ENCODE peak calls at places on chromosomes 1 and 21, in six cellular contexts. W is PC-3, T is dorsolateral prefrontal cortex, M is upper lobe of right lung, Q is GM23338, F is RWPE1. Y is an unnamed sample.

GRCh38 chr1:167121375-167122120 is 27.7 kb downstream of the STYXL2 start:
- DNase-seq in W (peak), T (peak), M (peak), Q (peak), F (peak), Y (no peak)

GRCh38 chr1:22098752-22099151 is 44.1 kb downstream of the WNT4 start:
- DNase-seq in W (no peak), T (no peak), M (no peak), Q (no peak), F (no peak), Y (no peak)

GRCh38 chr1:72366473-72366872 is 84.1 kb upstream of the NEGR1 start:
- DNase-seq in W (peak), T (no peak), M (no peak), Q (no peak), F (peak), Y (no peak)

GRCh38 chr1:200415227-200415626 is 5.4 kb upstream of the ZNF281 start:
- DNase-seq in W (no peak), T (no peak), M (no peak), Q (no peak), F (no peak), Y (no peak)

GRCh38 chr1:65425697-65426096 is 5.2 kb downstream of the LEPR start:
- DNase-seq in W (peak), T (no peak), M (no peak), Q (peak), F (peak), Y (no peak)

GRCh38 chr1:89112871-89113613 is 12.9 kb downstream of the GBP2 start:
- DNase-seq in W (no peak), T (no peak), M (no peak), Q (no peak), F (no peak), Y (no peak)

GRCh38 chr1:213988639-213989070 is 882 bp downstream of the PROX1 start:
- DNase-seq in W (no peak), T (no peak), M (no peak), Q (peak), F (peak), Y (no peak)

GRCh38 chr1:58925247-58925646 is 141.4 kb upstream of the JUN start:
- DNase-seq in W (no peak), T (no peak), M (no peak), Q (no peak), F (no peak), Y (no peak)

GRCh38 chr1:41493117-41493536 is 8.6 kb upstream of the EDN2 start:
- DNase-seq in W (peak), T (no peak), M (no peak), Q (no peak), F (peak), Y (peak)

GRCh38 chr1:13996334-13996733 is 296.3 kb downstream of the PRDM2 start:
- DNase-seq in W (peak), T (no peak), M (no peak), Q (peak), F (no peak), Y (no peak)

GRCh38 chr1:209614906-209615305 is 31.4 kb downstream of the CAMK1G start:
- DNase-seq in W (no peak), T (no peak), M (no peak), Q (no peak), F (no peak), Y (no peak)

GRCh38 chr1:151342021-151342420 is 5.0 kb downstream of the RFX5 start:
- DNase-seq in W (peak), T (no peak), M (no peak), Q (no peak), F (no peak), Y (no peak)

GRCh38 chr21:15301014-15301413 is 236.2 kb upstream of the NRIP1 start:
- DNase-seq in W (no peak), T (no peak), M (no peak), Q (peak), F (no peak), Y (no peak)

GRCh38 chr1:59142663-59143487 is 154.0 kb upstream of the FGGY start:
- DNase-seq in W (peak), T (no peak), M (no peak), Q (peak), F (peak), Y (peak)

GRCh38 chr1:13778431-13778830 is 78.4 kb downstream of the PRDM2 start:
- DNase-seq in W (no peak), T (no peak), M (no peak), Q (no peak), F (no peak), Y (no peak)

GRCh38 chr1:19199393-19200280 is 10.4 kb downstream of the UBR4 start:
- DNase-seq in W (no peak), T (no peak), M (no peak), Q (no peak), F (no peak), Y (no peak)

GRCh38 chr1:53112271-53112774 is 30.1 kb downstream of the SLC1A7 start:
- DNase-seq in W (peak), T (no peak), M (no peak), Q (no peak), F (peak), Y (no peak)

GRCh38 chr1:56799605-56800398 is 19.4 kb downstream of the FYB2 start:
- DNase-seq in W (peak), T (no peak), M (no peak), Q (no peak), F (no peak), Y (no peak)

GRCh38 chr1:84892657-84893618 is at the start of gene LPAR3:
- DNase-seq in W (peak), T (no peak), M (no peak), Q (peak), F (peak), Y (peak)

GRCh38 chr1:159960721-159961381 is 6.8 kb upstream of the SLAMF9 start:
- DNase-seq in W (peak), T (no peak), M (no peak), Q (no peak), F (peak), Y (no peak)

GRCh38 chr1:89085781-89086180 is 20.8 kb upstream of the GBP1 start:
- DNase-seq in W (no peak), T (no peak), M (no peak), Q (no peak), F (no peak), Y (peak)

GRCh38 chr1:28172690-28173150 is 3.8 kb downstream of the PTAFR start:
- DNase-seq in W (no peak), T (no peak), M (no peak), Q (no peak), F (no peak), Y (no peak)

GRCh38 chr1:10338047-10338446 is 60.8 kb upstream of the PGD start:
- DNase-seq in W (peak), T (peak), M (no peak), Q (peak), F (peak), Y (peak)

GRCh38 chr1:20111452-20111851 is 7.9 kb downstream of the PLA2G2D start:
- DNase-seq in W (no peak), T (no peak), M (no peak), Q (no peak), F (no peak), Y (no peak)

GRCh38 chr1:243508303-243508713 is 252.5 kb downstream of the SDCCAG8 start:
- DNase-seq in W (no peak), T (no peak), M (no peak), Q (no peak), F (no peak), Y (no peak)

DNA sequence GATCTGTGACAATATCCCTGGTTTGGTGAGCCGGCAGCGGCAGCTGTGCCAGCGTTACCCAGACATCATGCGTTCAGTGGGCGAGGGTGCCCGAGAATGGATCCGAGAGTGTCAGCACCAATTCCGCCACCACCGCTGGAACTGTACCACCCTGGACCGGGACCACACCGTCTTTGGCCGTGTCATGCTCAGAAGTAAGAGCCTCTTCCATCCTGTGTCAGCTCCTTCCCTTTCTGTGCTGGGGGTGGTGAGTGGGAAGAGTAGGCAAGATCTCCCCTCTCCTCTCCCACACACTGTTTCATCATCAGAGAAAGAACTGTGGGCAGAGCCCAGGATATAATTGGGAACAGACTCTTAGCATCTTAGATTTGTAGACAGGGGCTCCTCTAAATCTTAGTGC is 6.1 kb downstream of the WNT2B start:
- DNase-seq in W (no peak), T (no peak), M (no peak), Q (no peak), F (no peak), Y (no peak)
- H3K27ac ChIP-seq in W (no peak), T (no peak), M (no peak), Q (no peak), F (no peak), Y (no peak)

GRCh38 chr1:15734901-15735300 is 1.2 kb upstream of the SLC25A34 start:
- DNase-seq in W (no peak), T (no peak), M (no peak), Q (no peak), F (no peak), Y (no peak)

GRCh38 chr1:15736666-15737229 is 690 bp downstream of the SLC25A34 start:
- DNase-seq in W (no peak), T (no peak), M (no peak), Q (no peak), F (no peak), Y (no peak)

GRCh38 chr1:15735304-15736034 is 589 bp upstream of the SLC25A34 start:
- DNase-seq in W (no peak), T (no peak), M (no peak), Q (no peak), F (no peak), Y (no peak)

GRCh38 chr1:15737324-15738319 is 1.6 kb downstream of the SLC25A34 start:
- DNase-seq in W (no peak), T (no peak), M (no peak), Q (no peak), F (no peak), Y (peak)

DNA sequence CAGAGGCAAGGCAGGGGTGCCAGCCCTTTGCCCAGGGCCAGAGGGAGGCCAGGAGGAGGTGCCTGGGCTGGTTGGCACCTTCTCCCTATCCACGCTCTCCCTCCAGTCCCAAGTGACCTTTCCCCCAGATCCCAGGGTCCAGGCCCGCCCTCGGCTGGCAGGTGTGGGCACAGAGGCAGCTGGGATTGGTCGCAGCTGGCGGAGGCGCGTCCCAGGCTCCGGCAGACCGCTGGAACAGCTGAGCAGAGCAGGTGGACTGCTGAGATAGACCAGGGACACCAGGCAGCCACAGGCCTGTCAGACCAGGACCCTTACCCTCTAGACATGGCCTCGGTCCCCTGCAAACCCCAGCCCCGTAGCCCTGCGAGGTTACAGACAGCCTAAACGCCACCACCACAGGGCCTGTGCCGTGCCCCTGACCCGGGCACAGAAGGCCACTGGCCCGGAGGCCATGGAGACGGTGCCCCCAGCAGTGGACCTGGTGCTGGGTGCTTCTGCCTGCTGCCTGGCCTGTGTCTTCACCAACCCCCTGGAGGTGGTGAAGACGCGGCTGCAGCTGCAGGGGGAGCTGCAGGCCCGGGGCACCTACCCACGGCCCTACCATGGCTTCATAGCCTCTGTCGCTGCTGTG is at the start of gene SLC25A34:
- DNase-seq in W (no peak), T (no peak), M (peak), Q (peak), F (no peak), Y (peak)
- H3K27ac ChIP-seq in W (no peak), T (no peak), M (peak), Q (no peak), F (peak), Y (peak)

DNA sequence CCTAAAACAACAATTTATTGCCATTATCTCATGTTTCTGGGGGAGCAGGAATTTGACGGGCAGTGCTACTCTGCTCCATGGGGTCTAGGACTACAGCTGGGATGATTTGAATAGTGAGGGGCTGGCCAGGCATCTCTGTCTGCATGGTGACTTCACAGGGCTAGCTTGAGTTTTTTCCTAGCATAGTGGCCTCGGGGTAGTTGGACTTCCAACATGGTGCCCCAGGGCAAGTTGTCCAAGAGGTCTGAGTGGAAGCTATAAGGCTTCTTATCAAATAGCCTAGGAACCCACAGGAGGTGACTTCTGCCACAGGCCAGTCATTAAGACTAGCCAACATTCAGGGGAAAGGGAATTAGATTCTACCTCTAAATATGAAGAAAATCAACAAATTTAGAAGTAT is 92.0 kb upstream of the WLS start:
- DNase-seq in W (no peak), T (no peak), M (no peak), Q (no peak), F (no peak), Y (no peak)
- H3K27ac ChIP-seq in W (no peak), T (no peak), M (no peak), Q (no peak), F (no peak), Y (no peak)

DNA sequence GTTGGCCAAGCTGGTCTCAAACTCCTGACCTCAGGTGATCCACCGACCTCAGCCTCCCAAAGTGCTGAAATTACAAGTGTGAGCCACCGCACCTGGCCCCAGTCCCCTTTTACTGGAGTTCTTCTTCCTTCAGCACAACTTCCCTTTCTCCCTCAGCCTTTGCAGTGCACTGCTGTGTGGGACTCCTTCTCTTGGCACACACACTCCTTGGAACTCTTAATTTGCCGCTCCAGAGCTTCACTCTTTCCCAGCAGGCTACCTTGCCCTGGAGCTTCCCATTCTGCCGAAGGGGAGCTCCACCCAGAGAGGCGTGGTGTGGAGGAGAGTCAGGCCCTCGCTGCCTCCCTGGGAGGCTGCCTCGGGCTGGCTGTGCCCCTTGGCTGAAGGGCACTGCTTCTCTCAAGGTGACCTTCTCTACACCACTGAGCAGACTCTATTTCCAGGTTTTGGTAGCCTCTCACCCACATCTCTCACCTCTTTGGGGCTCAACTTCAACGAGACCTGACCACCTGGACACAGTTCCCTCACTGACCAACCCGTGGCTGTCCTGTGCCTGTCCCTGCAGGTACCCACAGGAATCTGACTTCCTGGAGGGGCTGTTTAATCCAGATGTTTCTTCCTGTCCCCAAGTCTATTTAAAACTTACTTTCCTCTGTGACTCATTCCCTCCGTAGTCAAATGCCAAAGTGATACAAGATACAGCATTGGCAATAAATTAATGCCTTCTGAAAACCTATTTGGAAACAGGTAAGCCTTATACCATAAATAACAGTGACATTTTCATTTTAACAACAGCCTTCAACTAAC is 227.3 kb upstream of the KIAA0040 start:
- DNase-seq in W (no peak), T (no peak), M (no peak), Q (no peak), F (no peak), Y (no peak)
- H3K27ac ChIP-seq in W (no peak), T (no peak), M (no peak), Q (no peak), F (no peak), Y (no peak)

DNA sequence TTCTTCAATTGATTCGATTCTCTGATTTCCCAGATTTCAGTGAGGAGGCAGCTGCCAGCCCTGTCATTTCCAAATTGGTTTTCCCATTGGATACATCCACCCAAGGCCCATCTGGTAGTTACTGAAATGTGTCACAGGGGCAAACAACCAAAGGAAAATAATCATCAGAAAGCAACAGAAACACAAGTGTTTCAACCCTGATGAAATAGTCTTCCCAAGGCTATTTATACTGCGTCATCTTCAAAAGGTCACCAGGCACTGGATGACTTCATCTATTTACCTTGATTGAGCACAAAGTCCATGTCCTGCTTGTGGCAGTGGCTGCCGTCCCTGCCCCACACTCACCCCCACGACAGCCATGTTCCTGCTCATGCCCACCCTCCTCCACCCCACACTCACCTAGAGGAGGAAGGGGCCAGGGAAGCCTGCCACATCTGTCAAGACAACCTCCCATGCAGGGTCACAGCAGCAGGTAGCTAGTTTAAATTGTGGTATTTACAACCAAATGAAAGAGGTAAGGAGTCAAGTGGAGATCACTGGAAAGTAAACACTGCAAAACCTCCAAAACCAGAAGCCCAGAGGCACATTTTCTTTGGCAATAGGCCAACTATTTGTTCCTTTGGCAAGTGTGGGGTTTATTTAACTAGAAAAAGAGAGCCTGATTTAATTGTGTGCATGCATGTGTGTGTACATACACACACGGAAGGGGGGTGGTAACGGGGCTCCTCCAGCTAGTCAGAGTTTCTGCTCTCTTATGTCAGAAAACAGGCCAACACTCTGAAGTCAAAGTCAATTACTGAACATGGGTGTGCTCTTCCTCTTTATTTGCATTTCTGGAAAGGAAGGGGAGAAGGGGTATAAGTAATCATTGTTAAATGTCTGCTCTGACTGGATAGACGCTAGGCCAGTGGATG is 49.5 kb upstream of the RAB4A start:
- DNase-seq in W (peak), T (no peak), M (no peak), Q (no peak), F (no peak), Y (peak)
- H3K27ac ChIP-seq in W (peak), T (no peak), M (no peak), Q (no peak), F (peak), Y (no peak)

Y was measured in SJCRH30.